ENCODE peak calls at places on chromosomes 6 and 20, in ten cellular contexts. Q is HL-60; C is type B pancreatic cell; B is AG08396; Y is stimulated activated CD8-positive, alpha-beta memory T cell treated with anti-CD3 and anti-CD28 coated beads, Interleukin-12 subunit alpha, Interleukin-12 subunit beta, amount 100 ng/mL, for 1 hour; M is GM12891; W is occipital lobe; S is ELR; O is astrocyte of the spinal cord; N is HCT116. T is an unnamed sample.

GRCh38 chr6:131867744-131868143 is 59.9 kb downstream of the ENPP1 start:
- DNase-seq in N (no peak), Y (no peak), M (no peak), S (no peak), C (no peak), O (peak), W (no peak), B (peak), Q (no peak), T (no peak)

GRCh38 chr20:48690888-48691287 is 136.9 kb downstream of the PREX1 start:
- DNase-seq in N (no peak), C (no peak), B (no peak), Q (peak), S (no peak), O (no peak), M (no peak), W (no peak), Y (no peak), T (no peak)

GRCh38 chr6:30112402-30113376 is at the start of gene TRIM31:
- DNase-seq in Q (no peak), M (no peak), O (no peak), C (no peak), N (no peak), W (no peak), Y (no peak), S (no peak), B (no peak), T (no peak)

GRCh38 chr20:25070821-25071473 is 11.0 kb downstream of the VSX1 start:
- DNase-seq in C (peak), N (no peak), S (no peak), Y (no peak), W (no peak), Q (no peak), M (no peak), O (no peak), B (no peak), T (no peak)

GRCh38 chr6:166507809-166508373 is 78.6 kb downstream of the RAMACL start:
- DNase-seq in N (no peak), M (no peak), C (no peak), S (no peak), O (no peak), Y (no peak), W (no peak), Q (no peak), B (no peak), T (no peak)

GRCh38 chr6:31556312-31556711 is 8.9 kb downstream of the NFKBIL1 start:
- DNase-seq in M (no peak), N (no peak), O (no peak), B (no peak), S (no peak), C (no peak), Y (no peak), W (no peak), Q (no peak), T (no peak)

GRCh38 chr6:43989556-43990248 is 137.6 kb downstream of the MRPL14 start:
- DNase-seq in N (no peak), Q (no peak), B (no peak), W (no peak), S (no peak), M (no peak), O (no peak), Y (no peak), C (no peak), T (no peak)

GRCh38 chr20:34955232-34956040 is at the start of the genes GSS and MYH7B:
- DNase-seq in S (peak), Y (peak), B (peak), C (peak), N (peak), Q (peak), W (peak), O (peak), M (peak), T (peak)

GRCh38 chr6:42210551-42210950 is 7.1 kb downstream of the MRPS10 start:
- DNase-seq in B (no peak), S (no peak), Q (no peak), Y (no peak), W (no peak), O (no peak), N (no peak), M (no peak), C (no peak), T (peak)

GRCh38 chr6:137870286-137870685 is 3.2 kb downstream of the TNFAIP3 start:
- DNase-seq in N (no peak), O (no peak), C (no peak), Q (no peak), B (no peak), M (no peak), W (no peak), Y (no peak), S (no peak), T (no peak)

GRCh38 chr20:2804041-2804828 is 3.8 kb upstream of the CPXM1 start:
- DNase-seq in Q (no peak), B (no peak), O (no peak), W (no peak), Y (no peak), N (no peak), S (no peak), M (no peak), C (no peak), T (no peak)

GRCh38 chr20:33811763-33812672 is 870 bp downstream of the CHMP4B start:
- DNase-seq in S (peak), B (peak), Y (peak), Q (peak), N (no peak), C (no peak), M (no peak), W (peak), O (peak), T (no peak)

GRCh38 chr6:106511274-106512047 is 117.8 kb downstream of the RTN4IP1 start:
- DNase-seq in W (no peak), O (peak), S (peak), Q (no peak), Y (no peak), C (no peak), B (peak), N (no peak), M (peak), T (no peak)

GRCh38 chr6:124660185-124660584 is 302.1 kb upstream of the RNF217 start:
- DNase-seq in W (no peak), Y (no peak), N (no peak), B (no peak), S (no peak), O (no peak), Q (no peak), M (no peak), C (no peak), T (no peak)

GRCh38 chr6:12637960-12638641 is 78.5 kb upstream of the PHACTR1 start:
- DNase-seq in S (peak), W (peak), O (peak), N (peak), Y (no peak), C (no peak), Q (peak), M (no peak), B (peak), T (no peak)

GRCh38 chr6:26125015-26125690 is 37.9 kb downstream of the HFE start:
- DNase-seq in O (no peak), Y (no peak), M (no peak), W (no peak), S (peak), C (no peak), Q (no peak), N (no peak), B (no peak), T (no peak)

GRCh38 chr6:78483141-78483540 is 384.2 kb upstream of the IRAK1BP1 start:
- DNase-seq in Q (no peak), W (no peak), Y (no peak), S (no peak), C (no peak), N (no peak), M (no peak), O (no peak), B (no peak), T (no peak)

GRCh38 chr20:35742741-35743523 is 872 bp upstream of the RBM39 start:
- DNase-seq in C (no peak), O (peak), S (peak), M (no peak), B (no peak), N (no peak), Q (no peak), Y (no peak), W (no peak), T (peak)

GRCh38 chr20:13058666-13059389 is 50.1 kb downstream of the SPTLC3 start:
- DNase-seq in C (no peak), N (no peak), Y (no peak), Q (no peak), S (no peak), B (no peak), O (no peak), W (no peak), M (no peak), T (no peak)

GRCh38 chr6:122491915-122492537 is 20.4 kb upstream of the SERINC1 start:
- DNase-seq in W (peak), S (peak), C (no peak), B (peak), N (peak), Q (peak), O (peak), Y (peak), M (peak), T (peak)

GRCh38 chr6:142802124-142802523 is 142.9 kb downstream of the HIVEP2 start:
- DNase-seq in S (peak), Y (no peak), C (no peak), N (peak), B (peak), Q (no peak), W (no peak), M (no peak), O (peak), T (no peak)

GRCh38 chr6:16284472-16284871 is 46.1 kb downstream of the GMPR start:
- DNase-seq in Q (no peak), W (no peak), Y (no peak), C (no peak), O (no peak), S (no peak), M (no peak), N (no peak), B (no peak), T (no peak)

GRCh38 chr6:52263709-52264320 is 19.5 kb upstream of the IL17F start:
- DNase-seq in B (peak), Y (peak), Q (no peak), M (peak), C (peak), N (no peak), O (peak), W (peak), S (peak), T (no peak)

GRCh38 chr20:4022386-4023350 is 7.3 kb upstream of the RNF24 start:
- DNase-seq in O (no peak), M (no peak), C (no peak), N (no peak), Q (no peak), Y (no peak), B (no peak), S (no peak), W (no peak), T (no peak)

GRCh38 chr6:148974351-148974750 is 227.5 kb downstream of the UST start:
- DNase-seq in W (no peak), Y (no peak), O (no peak), Q (no peak), C (no peak), B (no peak), M (no peak), N (no peak), S (no peak), T (no peak)

GRCh38 chr20:35135867-35136586 is 11.1 kb downstream of the EDEM2 start:
- DNase-seq in C (no peak), Q (no peak), S (peak), B (peak), Y (no peak), O (peak), M (no peak), N (no peak), W (no peak), T (no peak)

GRCh38 chr6:70221025-70221714 is 81.7 kb downstream of the COL9A1 start:
- DNase-seq in C (no peak), O (peak), B (peak), Y (no peak), Q (no peak), M (peak), N (no peak), W (no peak), S (peak), T (no peak)

GRCh38 chr6:3326179-3326971 is 67.6 kb downstream of the PSMG4 start:
- DNase-seq in Q (no peak), B (no peak), M (no peak), O (no peak), S (no peak), Y (no peak), W (no peak), C (no peak), N (no peak), T (no peak)

GRCh38 chr20:18750735-18751134 is 62.8 kb upstream of the SCP2D1 start:
- DNase-seq in O (no peak), M (no peak), B (no peak), Q (no peak), S (no peak), C (no peak), W (no peak), N (no peak), Y (no peak), T (peak)

GRCh38 chr20:36401336-36401735 is 95.2 kb downstream of the DLGAP4 start:
- DNase-seq in N (no peak), M (no peak), S (no peak), W (no peak), C (no peak), O (no peak), Q (no peak), Y (no peak), B (no peak), T (no peak)

GRCh38 chr6:165662041-165662491 is 975 bp downstream of the PDE10A start:
- DNase-seq in B (peak), Y (no peak), Q (no peak), O (peak), M (no peak), N (no peak), S (no peak), W (no peak), C (no peak), T (peak)

GRCh38 chr6:44223471-44224153 is at the start of gene SLC29A1:
- DNase-seq in B (peak), Q (peak), C (no peak), O (peak), M (peak), N (no peak), Y (peak), S (peak), W (peak), T (peak)

GRCh38 chr6:41373919-41374617 is 38.7 kb downstream of the NCR2 start:
- DNase-seq in M (no peak), C (no peak), Y (no peak), N (no peak), S (no peak), W (no peak), O (peak), B (no peak), Q (no peak), T (no peak)

GRCh38 chr6:132483779-132484679 is 28.9 kb downstream of the STX7 start:
- DNase-seq in Y (peak), S (peak), O (peak), C (no peak), M (no peak), B (peak), N (peak), W (no peak), Q (peak), T (peak)

GRCh38 chr20:51613576-51613975 is 71.1 kb upstream of the NFATC2 start:
- DNase-seq in Y (no peak), N (no peak), Q (no peak), W (no peak), O (no peak), B (no peak), C (no peak), M (no peak), S (no peak), T (no peak)

GRCh38 chr6:3419624-3420272 is 37.1 kb downstream of the SLC22A23 start:
- DNase-seq in C (no peak), Y (no peak), B (no peak), N (no peak), S (peak), M (no peak), O (peak), Q (no peak), W (no peak), T (no peak)

T was measured in SHP77 treated with DMSO at 0.1 percent for 48 hours.